ENCODE peak calls at places on chromosome 7, in nine cellular contexts. One of them, this sample, is unnamed.

GRCh38 chr7:104126411-104126841 is 81.4 kb downstream of the ORC5 start:
- DNase-seq in SW 1271: no peak
- DNase-seq in effector memory CD8-positive, alpha-beta T cell: no peak
- DNase-seq in ELR: no peak
- DNase-seq in adrenal gland: no peak
- DNase-seq in stomach: no peak
- DNase-seq in T-helper 9 cell: no peak
- DNase-seq in stimulated activated CD4-positive, alpha-beta T cell treated with anti-CD3 and anti-CD28 coated beads, Interleukin-2, amount 100 ng/mL, for 48 hours: no peak
- DNase-seq in amniotic stem cell: no peak
- DNase-seq in this sample: no peak

GRCh38 chr7:127530148-127530547 is 55.2 kb downstream of the GCC1 start:
- DNase-seq in SW 1271: no peak
- DNase-seq in effector memory CD8-positive, alpha-beta T cell: no peak
- DNase-seq in ELR: no peak
- DNase-seq in adrenal gland: no peak
- DNase-seq in stomach: no peak
- DNase-seq in T-helper 9 cell: no peak
- DNase-seq in stimulated activated CD4-positive, alpha-beta T cell treated with anti-CD3 and anti-CD28 coated beads, Interleukin-2, amount 100 ng/mL, for 48 hours: no peak
- DNase-seq in amniotic stem cell: no peak
- DNase-seq in this sample: no peak

GRCh38 chr7:158431941-158432347 is 155.7 kb downstream of the PTPRN2 start:
- DNase-seq in SW 1271: peak; percentile 32
- DNase-seq in effector memory CD8-positive, alpha-beta T cell: no peak
- DNase-seq in ELR: peak; percentile 49
- DNase-seq in adrenal gland: peak; percentile 51
- DNase-seq in stomach: peak; percentile 86
- DNase-seq in T-helper 9 cell: no peak
- DNase-seq in stimulated activated CD4-positive, alpha-beta T cell treated with anti-CD3 and anti-CD28 coated beads, Interleukin-2, amount 100 ng/mL, for 48 hours: no peak
- DNase-seq in amniotic stem cell: no peak
- DNase-seq in this sample: peak; percentile 99

GRCh38 chr7:5426226-5426475 is 2.5 kb upstream of the TNRC18 start:
- DNase-seq in SW 1271: no peak
- DNase-seq in effector memory CD8-positive, alpha-beta T cell: no peak
- DNase-seq in ELR: peak; percentile 83
- DNase-seq in adrenal gland: peak; percentile 67
- DNase-seq in stomach: no peak
- DNase-seq in T-helper 9 cell: no peak
- DNase-seq in stimulated activated CD4-positive, alpha-beta T cell treated with anti-CD3 and anti-CD28 coated beads, Interleukin-2, amount 100 ng/mL, for 48 hours: no peak
- DNase-seq in amniotic stem cell: peak; percentile 35
- DNase-seq in this sample: peak; percentile 35

GRCh38 chr7:77338883-77339629 is 77.1 kb downstream of the GSAP start:
- DNase-seq in SW 1271: no peak
- DNase-seq in effector memory CD8-positive, alpha-beta T cell: no peak
- DNase-seq in ELR: no peak
- DNase-seq in adrenal gland: no peak
- DNase-seq in stomach: no peak
- DNase-seq in T-helper 9 cell: no peak
- DNase-seq in stimulated activated CD4-positive, alpha-beta T cell treated with anti-CD3 and anti-CD28 coated beads, Interleukin-2, amount 100 ng/mL, for 48 hours: no peak
- DNase-seq in amniotic stem cell: no peak
- DNase-seq in this sample: peak; percentile 70

GRCh38 chr7:84060760-84061261 is 133.8 kb downstream of the SEMA3A start:
- DNase-seq in SW 1271: peak; percentile 78
- DNase-seq in effector memory CD8-positive, alpha-beta T cell: no peak
- DNase-seq in ELR: peak; percentile 84
- DNase-seq in adrenal gland: no peak
- DNase-seq in stomach: no peak
- DNase-seq in T-helper 9 cell: no peak
- DNase-seq in stimulated activated CD4-positive, alpha-beta T cell treated with anti-CD3 and anti-CD28 coated beads, Interleukin-2, amount 100 ng/mL, for 48 hours: no peak
- DNase-seq in amniotic stem cell: no peak
- DNase-seq in this sample: peak; percentile 93

GRCh38 chr7:134186022-134186421 is 58.9 kb downstream of the LRGUK start:
- DNase-seq in SW 1271: no peak
- DNase-seq in effector memory CD8-positive, alpha-beta T cell: no peak
- DNase-seq in ELR: peak; percentile 75
- DNase-seq in adrenal gland: no peak
- DNase-seq in stomach: no peak
- DNase-seq in T-helper 9 cell: no peak
- DNase-seq in stimulated activated CD4-positive, alpha-beta T cell treated with anti-CD3 and anti-CD28 coated beads, Interleukin-2, amount 100 ng/mL, for 48 hours: no peak
- DNase-seq in amniotic stem cell: no peak
- DNase-seq in this sample: peak; percentile 67

GRCh38 chr7:159137906-159138305 is 6.8 kb downstream of the VIPR2 start:
- DNase-seq in SW 1271: no peak
- DNase-seq in effector memory CD8-positive, alpha-beta T cell: no peak
- DNase-seq in ELR: no peak
- DNase-seq in adrenal gland: no peak
- DNase-seq in stomach: peak; percentile 3
- DNase-seq in T-helper 9 cell: no peak
- DNase-seq in stimulated activated CD4-positive, alpha-beta T cell treated with anti-CD3 and anti-CD28 coated beads, Interleukin-2, amount 100 ng/mL, for 48 hours: no peak
- DNase-seq in amniotic stem cell: no peak
- DNase-seq in this sample: no peak

GRCh38 chr7:64611717-64612116 is 48.8 kb upstream of the ZNF680 start:
- DNase-seq in SW 1271: no peak
- DNase-seq in effector memory CD8-positive, alpha-beta T cell: no peak
- DNase-seq in ELR: no peak
- DNase-seq in adrenal gland: no peak
- DNase-seq in stomach: no peak
- DNase-seq in T-helper 9 cell: no peak
- DNase-seq in stimulated activated CD4-positive, alpha-beta T cell treated with anti-CD3 and anti-CD28 coated beads, Interleukin-2, amount 100 ng/mL, for 48 hours: no peak
- DNase-seq in amniotic stem cell: no peak
- DNase-seq in this sample: no peak

GRCh38 chr7:72492446-72492845 is 80.3 kb upstream of the CALN1 start:
- DNase-seq in SW 1271: no peak
- DNase-seq in effector memory CD8-positive, alpha-beta T cell: no peak
- DNase-seq in ELR: no peak
- DNase-seq in adrenal gland: peak; percentile 57
- DNase-seq in stomach: no peak
- DNase-seq in T-helper 9 cell: no peak
- DNase-seq in stimulated activated CD4-positive, alpha-beta T cell treated with anti-CD3 and anti-CD28 coated beads, Interleukin-2, amount 100 ng/mL, for 48 hours: no peak
- DNase-seq in amniotic stem cell: no peak
- DNase-seq in this sample: no peak

GRCh38 chr7:157138424-157139141 is at the start of gene UBE3C:
- DNase-seq in SW 1271: peak; percentile 86
- DNase-seq in effector memory CD8-positive, alpha-beta T cell: peak; percentile 89
- DNase-seq in ELR: peak; percentile 91
- DNase-seq in adrenal gland: peak; percentile 82
- DNase-seq in stomach: peak; percentile 91
- DNase-seq in T-helper 9 cell: peak; percentile 86
- DNase-seq in stimulated activated CD4-positive, alpha-beta T cell treated with anti-CD3 and anti-CD28 coated beads, Interleukin-2, amount 100 ng/mL, for 48 hours: peak; percentile 89
- DNase-seq in amniotic stem cell: peak; percentile 86
- DNase-seq in this sample: peak; percentile 70

GRCh38 chr7:82384779-82385178 is 58.8 kb downstream of the CACNA2D1 start:
- DNase-seq in SW 1271: no peak
- DNase-seq in effector memory CD8-positive, alpha-beta T cell: no peak
- DNase-seq in ELR: no peak
- DNase-seq in adrenal gland: no peak
- DNase-seq in stomach: no peak
- DNase-seq in T-helper 9 cell: no peak
- DNase-seq in stimulated activated CD4-positive, alpha-beta T cell treated with anti-CD3 and anti-CD28 coated beads, Interleukin-2, amount 100 ng/mL, for 48 hours: no peak
- DNase-seq in amniotic stem cell: no peak
- DNase-seq in this sample: no peak

GRCh38 chr7:42691030-42691639 is 220.7 kb downstream of the C7orf25 start:
- DNase-seq in SW 1271: peak; percentile 39
- DNase-seq in effector memory CD8-positive, alpha-beta T cell: no peak
- DNase-seq in ELR: peak; percentile 65
- DNase-seq in adrenal gland: no peak
- DNase-seq in stomach: no peak
- DNase-seq in T-helper 9 cell: no peak
- DNase-seq in stimulated activated CD4-positive, alpha-beta T cell treated with anti-CD3 and anti-CD28 coated beads, Interleukin-2, amount 100 ng/mL, for 48 hours: no peak
- DNase-seq in amniotic stem cell: peak; percentile 46
- DNase-seq in this sample: peak; percentile 70

GRCh38 chr7:485188-486081 is 34.2 kb downstream of the PDGFA start:
- DNase-seq in SW 1271: no peak
- DNase-seq in effector memory CD8-positive, alpha-beta T cell: no peak
- DNase-seq in ELR: no peak
- DNase-seq in adrenal gland: no peak
- DNase-seq in stomach: peak; percentile 47
- DNase-seq in T-helper 9 cell: no peak
- DNase-seq in stimulated activated CD4-positive, alpha-beta T cell treated with anti-CD3 and anti-CD28 coated beads, Interleukin-2, amount 100 ng/mL, for 48 hours: no peak
- DNase-seq in amniotic stem cell: no peak
- DNase-seq in this sample: peak; percentile 72

GRCh38 chr7:149125189-149125863 is 798 bp downstream of the ZNF425 start:
- DNase-seq in SW 1271: peak; percentile 55
- DNase-seq in effector memory CD8-positive, alpha-beta T cell: no peak
- DNase-seq in ELR: peak; percentile 36
- DNase-seq in adrenal gland: no peak
- DNase-seq in stomach: no peak
- DNase-seq in T-helper 9 cell: no peak
- DNase-seq in stimulated activated CD4-positive, alpha-beta T cell treated with anti-CD3 and anti-CD28 coated beads, Interleukin-2, amount 100 ng/mL, for 48 hours: no peak
- DNase-seq in amniotic stem cell: no peak
- DNase-seq in this sample: no peak

GRCh38 chr7:31648288-31648687 is 38.7 kb upstream of the PPP1R17 start:
- DNase-seq in SW 1271: peak; percentile 2
- DNase-seq in effector memory CD8-positive, alpha-beta T cell: no peak
- DNase-seq in ELR: no peak
- DNase-seq in adrenal gland: no peak
- DNase-seq in stomach: no peak
- DNase-seq in T-helper 9 cell: no peak
- DNase-seq in stimulated activated CD4-positive, alpha-beta T cell treated with anti-CD3 and anti-CD28 coated beads, Interleukin-2, amount 100 ng/mL, for 48 hours: no peak
- DNase-seq in amniotic stem cell: no peak
- DNase-seq in this sample: no peak

GRCh38 chr7:44530990-44531389 is 10.1 kb downstream of the NPC1L1 start:
- DNase-seq in SW 1271: no peak
- DNase-seq in effector memory CD8-positive, alpha-beta T cell: no peak
- DNase-seq in ELR: no peak
- DNase-seq in adrenal gland: peak; percentile 79
- DNase-seq in stomach: peak; percentile 25
- DNase-seq in T-helper 9 cell: no peak
- DNase-seq in stimulated activated CD4-positive, alpha-beta T cell treated with anti-CD3 and anti-CD28 coated beads, Interleukin-2, amount 100 ng/mL, for 48 hours: no peak
- DNase-seq in amniotic stem cell: no peak
- DNase-seq in this sample: peak; percentile 8

This sample was measured in bronchial epithelial cell.